ENCODE peak calls at places on chromosomes 16 and 17, in six cellular contexts. F, V, C, Z, J and L are unnamed samples.

GRCh38 chr16:56424791-56425438 is 430 bp downstream of the AMFR start:
- DNase-seq in Z (no peak), C (no peak), V (peak; percentile 48), J (no peak), F (no peak), L (peak; percentile 45)

GRCh38 chr17:38632334-38632733 is 26.6 kb upstream of the SRCIN1 start:
- DNase-seq in F (no peak), V (no peak), J (no peak), Z (no peak), C (no peak), L (peak; percentile 12)

GRCh38 chr17:57284984-57285646 is 28.8 kb downstream of the MSI2 start:
- DNase-seq in V (no peak), Z (no peak), J (no peak), C (peak; percentile 17), F (no peak), L (no peak)

GRCh38 chr16:56682703-56683397 is 580 bp downstream of the MT1X start:
- DNase-seq in V (no peak), F (no peak), Z (no peak), J (no peak), C (no peak), L (no peak)

GRCh38 chr17:46771601-46772012 is 46.9 kb downstream of the WNT3 start:
- DNase-seq in J (no peak), C (no peak), F (no peak), V (peak; percentile 27), Z (no peak), L (peak; percentile 72)

GRCh38 chr16:48960830-48961229 is 320.8 kb downstream of the CBLN1 start:
- DNase-seq in Z (no peak), C (no peak), V (no peak), F (no peak), J (no peak), L (no peak)

GRCh38 chr16:57987441-57988177 is 12.9 kb downstream of the ZNF319 start:
- DNase-seq in Z (no peak), C (no peak), J (no peak), F (no peak), V (no peak), L (no peak)

GRCh38 chr17:79630120-79630519 is 19.3 kb upstream of the RBFOX3 start:
- DNase-seq in F (no peak), J (no peak), Z (no peak), V (no peak), C (no peak), L (peak; percentile 25)

GRCh38 chr16:54055864-54056263 is 230.7 kb downstream of the IRX3 start:
- DNase-seq in V (no peak), J (no peak), C (no peak), Z (no peak), F (no peak), L (no peak)

GRCh38 chr17:21208352-21208751 is 5.6 kb downstream of the TMEM11 start:
- DNase-seq in Z (no peak), J (no peak), F (no peak), C (no peak), V (no peak), L (no peak)

GRCh38 chr17:53353919-53354351 is 468.8 kb upstream of the KIF2B start:
- DNase-seq in J (no peak), F (no peak), V (no peak), C (no peak), Z (no peak), L (no peak)

GRCh38 chr17:13793951-13794350 is 192.2 kb upstream of the HS3ST3A1 start:
- DNase-seq in C (no peak), J (no peak), Z (no peak), V (no peak), F (no peak), L (no peak)

GRCh38 chr17:83187782-83188311 is 108.4 kb downstream of the METRNL start:
- DNase-seq in Z (no peak), V (no peak), F (no peak), C (no peak), J (no peak), L (peak; percentile 8)

GRCh38 chr17:51372345-51373004 is 112.1 kb downstream of the UTP18 start:
- DNase-seq in C (no peak), V (peak; percentile 24), J (peak; percentile 21), F (no peak), Z (no peak), L (peak; percentile 89)

GRCh38 chr16:13959626-13960025 is 39.7 kb downstream of the ERCC4 start:
- DNase-seq in Z (no peak), V (no peak), C (no peak), F (no peak), J (no peak), L (no peak)

GRCh38 chr16:27429330-27429871 is 27.4 kb downstream of the IL21R start:
- DNase-seq in C (no peak), J (no peak), Z (no peak), F (no peak), V (no peak), L (no peak)

GRCh38 chr17:50922107-50922506 is 56.0 kb upstream of the TOB1 start:
- DNase-seq in C (no peak), F (no peak), Z (no peak), J (no peak), V (peak; percentile 42), L (no peak)

GRCh38 chr16:716250-716607 is 1.3 kb downstream of the METRN start:
- DNase-seq in Z (no peak), J (no peak), V (peak; percentile 72), C (no peak), F (no peak), L (peak; percentile 55)

GRCh38 chr17:15999974-16000827 is 577 bp downstream of the TTC19 start:
- DNase-seq in C (no peak), F (no peak), Z (no peak), J (no peak), V (peak; percentile 51), L (no peak)

GRCh38 chr17:76943202-76943601 is 75.0 kb downstream of the MGAT5B start:
- DNase-seq in V (no peak), Z (no peak), C (no peak), F (no peak), J (no peak), L (no peak)

GRCh38 chr17:76132574-76133338 is 8.3 kb downstream of the FOXJ1 start:
- DNase-seq in Z (no peak), J (no peak), V (no peak), F (no peak), C (no peak), L (peak; percentile 98)

GRCh38 chr17:38724337-38724988 is 5.7 kb upstream of the CISD3 start:
- DNase-seq in F (no peak), V (peak; percentile 61), J (no peak), Z (no peak), C (no peak), L (no peak)

GRCh38 chr16:11136600-11136999 is 119.4 kb downstream of the SOCS1 start:
- DNase-seq in C (no peak), F (no peak), J (no peak), V (peak; percentile 47), Z (no peak), L (peak; percentile 18)

GRCh38 chr17:27351741-27352140 is 57.8 kb downstream of the WSB1 start:
- DNase-seq in F (no peak), J (no peak), V (peak; percentile 31), C (no peak), Z (no peak), L (no peak)

GRCh38 chr16:88785106-88785924 is at the start of gene PIEZO1:
- DNase-seq in V (peak; percentile 88), F (peak; percentile 77), Z (peak; percentile 17), C (peak; percentile 72), J (no peak), L (no peak)

GRCh38 chr17:29357821-29358232 is 32.3 kb upstream of the TAOK1 start:
- DNase-seq in J (no peak), C (no peak), Z (no peak), V (no peak), F (no peak), L (no peak)

GRCh38 chr17:6510321-6511023 is 45.9 kb downstream of the PITPNM3 start:
- DNase-seq in V (no peak), F (no peak), C (no peak), J (no peak), Z (no peak), L (peak; percentile 31)

GRCh38 chr17:75531724-75532090 is 6.2 kb downstream of the LLGL2 start:
- DNase-seq in F (no peak), J (no peak), C (no peak), V (no peak), Z (no peak), L (no peak)

GRCh38 chr16:29674188-29674587 is 4.8 kb upstream of the QPRT start:
- DNase-seq in F (no peak), J (no peak), V (peak; percentile 48), Z (no peak), C (no peak), L (no peak)

GRCh38 chr16:58020628-58021521 is 4.7 kb upstream of the MMP15 start:
- DNase-seq in V (peak; percentile 78), C (peak; percentile 48), F (peak; percentile 38), Z (no peak), J (no peak), L (no peak)

GRCh38 chr16:85593503-85594195 is 19.5 kb upstream of the GSE1 start:
- DNase-seq in J (no peak), V (no peak), C (no peak), F (no peak), Z (no peak), L (no peak)

GRCh38 chr16:12187939-12188673 is 211.6 kb downstream of the SNX29 start:
- DNase-seq in Z (no peak), F (no peak), V (peak; percentile 44), C (no peak), J (peak; percentile 55), L (no peak)

GRCh38 chr16:51831595-51832352 is 680.7 kb upstream of the SALL1 start:
- DNase-seq in C (no peak), J (no peak), F (no peak), V (no peak), Z (no peak), L (no peak)

GRCh38 chr16:66569827-66570405 is 3.7 kb downstream of the CMTM1 start:
- DNase-seq in V (peak; percentile 75), J (no peak), Z (no peak), C (no peak), F (no peak), L (no peak)

GRCh38 chr17:42760652-42761581 is at the start of gene RAMP2:
- DNase-seq in J (no peak), V (peak; percentile 59), F (no peak), Z (no peak), C (no peak), L (no peak)

GRCh38 chr16:88461291-88462269 is 8.5 kb downstream of the ZFPM1 start:
- DNase-seq in F (no peak), J (no peak), Z (no peak), V (peak; percentile 53), C (no peak), L (peak; percentile 76)

GRCh38 chr16:56679813-56680212 is 2.5 kb upstream of the MT1X start:
- DNase-seq in Z (no peak), J (no peak), V (no peak), C (no peak), F (no peak), L (no peak)

GRCh38 chr16:4245400-4245799 is 3.5 kb upstream of the SRL start:
- DNase-seq in J (no peak), C (no peak), V (peak; percentile 79), Z (no peak), F (no peak), L (no peak)

GRCh38 chr16:51982715-51983680 is 563.9 kb downstream of the TOX3 start:
- DNase-seq in F (no peak), C (no peak), Z (no peak), V (peak; percentile 76), J (no peak), L (peak; percentile 42)

GRCh38 chr16:25855818-25856217 is 164.1 kb downstream of the HS3ST4 start:
- DNase-seq in C (no peak), Z (no peak), J (no peak), V (no peak), F (no peak), L (peak; percentile 73)